ENCODE peak calls at places on chromosome 15, in five cellular contexts. One of them, this sample, is unnamed.

GRCh38 chr15:78538358-78538757 is 1.9 kb upstream of the PSMA4 start:
- DNase-seq in H9: no peak
- DNase-seq in endothelial cell of umbilical vein: no peak
- DNase-seq in DND-41: no peak
- DNase-seq in mammary epithelial cell: no peak
- DNase-seq in this sample: no peak

GRCh38 chr15:28984421-28985375 is 98.9 kb downstream of the APBA2 start:
- DNase-seq in H9: no peak
- DNase-seq in endothelial cell of umbilical vein: no peak
- DNase-seq in DND-41: no peak
- DNase-seq in mammary epithelial cell: no peak
- DNase-seq in this sample: no peak

GRCh38 chr15:100338971-100339444 is 2.8 kb downstream of the ADAMTS17 start:
- DNase-seq in H9: peak
- DNase-seq in endothelial cell of umbilical vein: peak
- DNase-seq in DND-41: peak
- DNase-seq in mammary epithelial cell: peak
- DNase-seq in this sample: peak

GRCh38 chr15:77069521-77070121 is 1.3 kb downstream of the TSPAN3 start:
- DNase-seq in H9: no peak
- DNase-seq in endothelial cell of umbilical vein: peak
- DNase-seq in DND-41: no peak
- DNase-seq in mammary epithelial cell: peak
- DNase-seq in this sample: peak

GRCh38 chr15:99073008-99073714 is 31.7 kb upstream of the SYNM start:
- DNase-seq in H9: no peak
- DNase-seq in endothelial cell of umbilical vein: no peak
- DNase-seq in DND-41: no peak
- DNase-seq in mammary epithelial cell: no peak
- DNase-seq in this sample: no peak

GRCh38 chr15:62559049-62559733 is 394.1 kb upstream of the C2CD4B start:
- DNase-seq in H9: no peak
- DNase-seq in endothelial cell of umbilical vein: no peak
- DNase-seq in DND-41: no peak
- DNase-seq in mammary epithelial cell: no peak
- DNase-seq in this sample: no peak

GRCh38 chr15:71115567-71116351 is 488 bp downstream of the THSD4 start:
- DNase-seq in H9: peak
- DNase-seq in endothelial cell of umbilical vein: no peak
- DNase-seq in DND-41: no peak
- DNase-seq in mammary epithelial cell: peak
- DNase-seq in this sample: peak

GRCh38 chr15:93058904-93059427 is 30.0 kb downstream of the RGMA start:
- DNase-seq in H9: no peak
- DNase-seq in endothelial cell of umbilical vein: no peak
- DNase-seq in DND-41: no peak
- DNase-seq in mammary epithelial cell: no peak
- DNase-seq in this sample: no peak

GRCh38 chr15:90177012-90177411 is 24.1 kb upstream of the SEMA4B start:
- DNase-seq in H9: peak
- DNase-seq in endothelial cell of umbilical vein: no peak
- DNase-seq in DND-41: no peak
- DNase-seq in mammary epithelial cell: no peak
- DNase-seq in this sample: no peak

GRCh38 chr15:74396445-74397238 is 29.2 kb upstream of the CYP11A1 start:
- DNase-seq in H9: no peak
- DNase-seq in endothelial cell of umbilical vein: no peak
- DNase-seq in DND-41: peak
- DNase-seq in mammary epithelial cell: peak
- DNase-seq in this sample: no peak

GRCh38 chr15:60762167-60762566 is 283.2 kb upstream of the ICE2 start:
- DNase-seq in H9: no peak
- DNase-seq in endothelial cell of umbilical vein: no peak
- DNase-seq in DND-41: no peak
- DNase-seq in mammary epithelial cell: no peak
- DNase-seq in this sample: no peak

GRCh38 chr15:67918205-67918861 is 78.5 kb upstream of the RNU6-1 start:
- DNase-seq in H9: peak
- DNase-seq in endothelial cell of umbilical vein: no peak
- DNase-seq in DND-41: no peak
- DNase-seq in mammary epithelial cell: no peak
- DNase-seq in this sample: no peak

GRCh38 chr15:67916051-67916374 is 76.2 kb upstream of the RNU6-1 start:
- DNase-seq in H9: no peak
- DNase-seq in endothelial cell of umbilical vein: no peak
- DNase-seq in DND-41: no peak
- DNase-seq in mammary epithelial cell: no peak
- DNase-seq in this sample: no peak

GRCh38 chr15:67916565-67916964 is 76.7 kb upstream of the RNU6-1 start:
- DNase-seq in H9: no peak
- DNase-seq in endothelial cell of umbilical vein: no peak
- DNase-seq in DND-41: no peak
- DNase-seq in mammary epithelial cell: no peak
- DNase-seq in this sample: no peak

GRCh38 chr15:67917636-67918035 is 77.8 kb upstream of the RNU6-1 start:
- DNase-seq in H9: no peak
- DNase-seq in endothelial cell of umbilical vein: no peak
- DNase-seq in DND-41: no peak
- DNase-seq in mammary epithelial cell: no peak
- DNase-seq in this sample: no peak

GRCh38 chr15:67917037-67917436 is 77.2 kb upstream of the RNU6-1 start:
- DNase-seq in H9: no peak
- DNase-seq in endothelial cell of umbilical vein: no peak
- DNase-seq in DND-41: no peak
- DNase-seq in mammary epithelial cell: peak
- DNase-seq in this sample: peak
- H3K27ac ChIP-seq in H9: no peak
- H3K27ac ChIP-seq in endothelial cell of umbilical vein: no peak
- H3K27ac ChIP-seq in DND-41: no peak
- H3K27ac ChIP-seq in mammary epithelial cell: no peak
- H3K27ac ChIP-seq in this sample: peak

DNA sequence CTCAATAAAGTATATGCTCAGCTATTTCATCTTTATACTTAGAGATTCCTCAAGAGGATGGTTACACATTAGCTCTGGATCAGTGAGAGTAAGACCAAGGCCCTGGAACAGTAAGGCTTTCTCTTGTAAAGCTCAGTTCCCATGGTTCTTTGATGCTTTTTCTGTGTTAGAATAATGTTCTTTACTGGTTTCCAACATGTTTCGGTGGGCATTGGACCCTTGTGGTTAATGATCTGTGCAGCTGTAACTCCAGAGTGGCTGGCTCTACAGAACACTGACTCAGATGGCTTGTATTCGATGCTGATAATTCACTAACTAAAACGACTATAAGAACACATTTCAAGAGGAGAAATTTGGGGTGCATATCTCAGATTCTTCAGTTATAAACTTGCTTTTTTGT is 114.7 kb downstream of the AKAP13 start:
- DNase-seq in H9: no peak
- DNase-seq in endothelial cell of umbilical vein: no peak
- DNase-seq in DND-41: no peak
- DNase-seq in mammary epithelial cell: no peak
- DNase-seq in this sample: no peak
- H3K9ac ChIP-seq in H9: no peak
- H3K9ac ChIP-seq in endothelial cell of umbilical vein: no peak
- H3K9ac ChIP-seq in DND-41: no peak
- H3K9ac ChIP-seq in mammary epithelial cell: no peak
- H3K9ac ChIP-seq in this sample: no peak

GRCh38 chr15:23823508-23823907 is 136.4 kb upstream of the NDN start:
- DNase-seq in H9: peak
- DNase-seq in endothelial cell of umbilical vein: no peak
- DNase-seq in DND-41: peak
- DNase-seq in mammary epithelial cell: no peak
- DNase-seq in this sample: no peak
- TF ChIP-seq CTCF in H9: peak
- TF ChIP-seq CTCF in endothelial cell of umbilical vein: no peak
- TF ChIP-seq CTCF in DND-41: peak
- TF ChIP-seq CTCF in mammary epithelial cell: no peak
- TF ChIP-seq CTCF in this sample: no peak

DNA sequence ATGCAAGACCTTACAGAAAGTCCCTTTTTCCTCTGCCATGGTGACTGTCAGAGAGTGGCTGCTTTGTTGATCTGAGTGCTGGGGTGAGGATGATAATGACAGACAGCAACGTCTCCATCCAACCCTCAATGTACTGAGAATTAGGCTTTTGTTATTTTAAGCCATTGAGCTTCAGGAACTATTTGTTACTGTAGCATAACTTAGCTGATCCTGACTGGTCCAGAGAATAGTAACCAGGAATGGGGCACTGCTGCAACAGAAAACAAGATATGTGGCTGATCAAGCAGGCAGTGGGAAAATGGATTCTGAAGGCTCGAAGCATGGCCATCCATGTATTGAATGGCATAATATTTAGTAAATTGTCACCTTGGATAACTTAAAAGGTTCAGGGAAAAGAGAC is 5.2 kb upstream of the KLF13 start:
- DNase-seq in H9: no peak
- DNase-seq in endothelial cell of umbilical vein: no peak
- DNase-seq in DND-41: no peak
- DNase-seq in mammary epithelial cell: no peak
- DNase-seq in this sample: no peak
- H3K27ac ChIP-seq in H9: no peak
- H3K27ac ChIP-seq in endothelial cell of umbilical vein: no peak
- H3K27ac ChIP-seq in DND-41: no peak
- H3K27ac ChIP-seq in mammary epithelial cell: no peak
- H3K27ac ChIP-seq in this sample: no peak

This sample was measured in colonic mucosa.